ENCODE peak calls at places on chromosomes 1 and 21, in four cellular contexts. One of them, this sample, is unnamed.

GRCh38 chr1:164058192-164058591 is 500.8 kb upstream of the PBX1 start:
- DNase-seq in mucosa of descending colon: no peak
- DNase-seq in effector memory CD4-positive, alpha-beta T cell: no peak
- DNase-seq in A549: no peak
- DNase-seq in this sample: no peak

GRCh38 chr21:38669186-38669585 is 136.5 kb upstream of the ETS2 start:
- DNase-seq in mucosa of descending colon: peak
- DNase-seq in effector memory CD4-positive, alpha-beta T cell: no peak
- DNase-seq in A549: peak
- DNase-seq in this sample: no peak

GRCh38 chr21:42425603-42425985 is 21.9 kb downstream of the UBASH3A start:
- DNase-seq in mucosa of descending colon: no peak
- DNase-seq in effector memory CD4-positive, alpha-beta T cell: no peak
- DNase-seq in A549: no peak
- DNase-seq in this sample: no peak

GRCh38 chr1:1358433-1359201 is at the start of gene MXRA8:
- DNase-seq in mucosa of descending colon: peak
- DNase-seq in effector memory CD4-positive, alpha-beta T cell: no peak
- DNase-seq in A549: no peak
- DNase-seq in this sample: no peak

GRCh38 chr21:16013570-16013969 is 283.8 kb downstream of the USP25 start:
- DNase-seq in mucosa of descending colon: no peak
- DNase-seq in effector memory CD4-positive, alpha-beta T cell: no peak
- DNase-seq in A549: no peak
- DNase-seq in this sample: no peak

GRCh38 chr1:222892137-222892763 is 77.4 kb downstream of the DISP1 start:
- DNase-seq in mucosa of descending colon: no peak
- DNase-seq in effector memory CD4-positive, alpha-beta T cell: no peak
- DNase-seq in A549: no peak
- DNase-seq in this sample: no peak

GRCh38 chr1:214018605-214019268 is 31.0 kb downstream of the PROX1 start:
- DNase-seq in mucosa of descending colon: no peak
- DNase-seq in effector memory CD4-positive, alpha-beta T cell: no peak
- DNase-seq in A549: no peak
- DNase-seq in this sample: no peak

GRCh38 chr21:28018741-28019669 is 973.7 kb downstream of the LTN1 start:
- DNase-seq in mucosa of descending colon: no peak
- DNase-seq in effector memory CD4-positive, alpha-beta T cell: no peak
- DNase-seq in A549: no peak
- DNase-seq in this sample: no peak

GRCh38 chr21:33836408-33836807 is 79.2 kb downstream of the ATP5PO start:
- DNase-seq in mucosa of descending colon: no peak
- DNase-seq in effector memory CD4-positive, alpha-beta T cell: no peak
- DNase-seq in A549: no peak
- DNase-seq in this sample: no peak

GRCh38 chr1:112788561-112788960 is 73.4 kb upstream of the PPM1J start:
- DNase-seq in mucosa of descending colon: no peak
- DNase-seq in effector memory CD4-positive, alpha-beta T cell: no peak
- DNase-seq in A549: no peak
- DNase-seq in this sample: no peak

GRCh38 chr21:25458484-25458883 is 148.8 kb downstream of the MRPL39 start:
- DNase-seq in mucosa of descending colon: no peak
- DNase-seq in effector memory CD4-positive, alpha-beta T cell: no peak
- DNase-seq in A549: no peak
- DNase-seq in this sample: no peak

GRCh38 chr1:177780096-177780700 is 189.7 kb downstream of the SEC16B start:
- DNase-seq in mucosa of descending colon: peak
- DNase-seq in effector memory CD4-positive, alpha-beta T cell: no peak
- DNase-seq in A549: peak
- DNase-seq in this sample: no peak

DNA sequence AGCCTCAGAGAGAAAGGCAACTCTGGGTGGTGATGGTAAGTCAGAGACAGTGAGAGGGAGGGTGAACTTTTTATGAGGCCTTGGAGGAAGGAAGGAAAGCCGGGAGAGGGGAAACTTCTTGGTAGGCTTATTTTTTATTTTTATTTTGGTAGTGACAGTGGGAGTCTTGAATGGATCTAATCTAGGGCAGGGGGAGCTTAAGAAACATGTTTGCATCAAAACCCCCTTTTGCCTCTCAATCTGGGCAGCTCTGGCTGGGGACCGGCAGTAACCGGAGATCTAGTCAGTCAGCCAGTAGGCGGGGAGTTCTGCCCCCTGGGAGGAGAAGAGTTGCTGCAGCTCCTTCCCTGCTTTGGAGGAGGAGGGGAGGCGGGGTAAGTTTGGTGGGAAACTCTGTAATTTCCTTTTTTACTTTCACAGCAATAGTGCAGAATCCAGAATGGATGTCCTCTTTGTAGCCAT is at the start of gene C1orf54:
- DNase-seq in mucosa of descending colon: no peak
- DNase-seq in effector memory CD4-positive, alpha-beta T cell: no peak
- DNase-seq in A549: no peak
- DNase-seq in this sample: no peak
- H3K4me3 ChIP-seq in mucosa of descending colon: no peak
- H3K4me3 ChIP-seq in effector memory CD4-positive, alpha-beta T cell: no peak
- H3K4me3 ChIP-seq in A549: no peak
- H3K4me3 ChIP-seq in this sample: peak

DNA sequence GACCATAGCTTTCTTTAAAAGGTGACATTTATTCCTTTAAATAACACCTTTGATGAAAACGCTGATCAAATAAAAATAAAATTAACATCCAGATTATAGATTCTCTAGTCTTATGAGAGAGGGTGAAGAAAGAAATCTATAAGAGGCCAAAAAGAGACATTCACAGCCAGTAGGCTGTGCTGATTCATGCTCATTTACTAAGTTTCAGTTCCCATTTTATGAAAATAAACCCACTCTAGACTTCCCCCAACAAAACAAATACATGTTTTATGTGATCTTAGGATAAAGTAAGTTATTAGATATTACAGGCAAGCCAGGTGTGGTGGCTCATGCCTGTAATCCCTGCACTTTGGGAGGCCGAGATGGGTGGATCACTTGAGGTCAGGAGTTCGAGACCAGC is 21.1 kb downstream of the ESRRG start:
- DNase-seq in mucosa of descending colon: no peak
- DNase-seq in effector memory CD4-positive, alpha-beta T cell: no peak
- DNase-seq in A549: no peak
- DNase-seq in this sample: no peak
- H3K4me3 ChIP-seq in mucosa of descending colon: no peak
- H3K4me3 ChIP-seq in effector memory CD4-positive, alpha-beta T cell: no peak
- H3K4me3 ChIP-seq in A549: no peak
- H3K4me3 ChIP-seq in this sample: no peak

GRCh38 chr21:22710725-22711124 is 1712.5 kb downstream of the NCAM2 start:
- DNase-seq in mucosa of descending colon: no peak
- DNase-seq in effector memory CD4-positive, alpha-beta T cell: no peak
- DNase-seq in A549: no peak
- DNase-seq in this sample: no peak
- H3K4me3 ChIP-seq in mucosa of descending colon: no peak
- H3K4me3 ChIP-seq in effector memory CD4-positive, alpha-beta T cell: no peak
- H3K4me3 ChIP-seq in A549: no peak
- H3K4me3 ChIP-seq in this sample: no peak

GRCh38 chr21:17435565-17436543 is 77.0 kb upstream of the CXADR start:
- DNase-seq in mucosa of descending colon: no peak
- DNase-seq in effector memory CD4-positive, alpha-beta T cell: no peak
- DNase-seq in A549: no peak
- DNase-seq in this sample: no peak
- H3K4me3 ChIP-seq in mucosa of descending colon: no peak
- H3K4me3 ChIP-seq in effector memory CD4-positive, alpha-beta T cell: no peak
- H3K4me3 ChIP-seq in A549: no peak
- H3K4me3 ChIP-seq in this sample: no peak

DNA sequence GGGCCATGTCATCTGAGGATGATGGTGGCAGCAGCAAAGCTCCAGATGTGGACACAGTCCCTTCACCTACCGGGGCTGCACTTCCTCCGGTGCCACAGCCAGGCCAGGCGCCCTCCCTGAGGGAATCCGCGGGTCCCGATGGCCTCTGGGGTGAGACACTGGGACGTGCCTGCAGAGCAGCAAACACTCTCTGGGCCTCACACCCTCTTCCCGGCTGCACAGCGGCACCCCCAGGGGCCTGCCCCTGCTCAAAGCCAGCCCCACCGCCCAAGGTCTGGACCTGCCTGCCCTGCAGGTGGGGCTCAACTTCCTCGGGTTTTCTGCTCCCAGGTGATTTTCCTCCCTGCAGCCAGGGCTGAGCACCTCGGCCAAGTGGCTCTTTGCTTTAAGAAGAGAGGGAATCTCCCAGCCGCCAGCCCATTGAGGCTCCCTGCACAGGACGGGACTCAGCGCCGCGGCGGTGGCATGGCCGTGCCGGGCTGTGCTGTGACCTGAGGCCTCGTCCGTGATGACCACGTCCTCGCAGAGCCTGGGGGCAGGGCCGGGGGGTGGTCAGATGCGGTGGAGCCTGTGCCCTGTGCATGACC is 21.3 kb upstream of the COL18A1 start:
- DNase-seq in mucosa of descending colon: no peak
- DNase-seq in effector memory CD4-positive, alpha-beta T cell: no peak
- DNase-seq in A549: no peak
- DNase-seq in this sample: no peak
- H3K4me3 ChIP-seq in mucosa of descending colon: no peak
- H3K4me3 ChIP-seq in effector memory CD4-positive, alpha-beta T cell: no peak
- H3K4me3 ChIP-seq in A549: no peak
- H3K4me3 ChIP-seq in this sample: no peak

DNA sequence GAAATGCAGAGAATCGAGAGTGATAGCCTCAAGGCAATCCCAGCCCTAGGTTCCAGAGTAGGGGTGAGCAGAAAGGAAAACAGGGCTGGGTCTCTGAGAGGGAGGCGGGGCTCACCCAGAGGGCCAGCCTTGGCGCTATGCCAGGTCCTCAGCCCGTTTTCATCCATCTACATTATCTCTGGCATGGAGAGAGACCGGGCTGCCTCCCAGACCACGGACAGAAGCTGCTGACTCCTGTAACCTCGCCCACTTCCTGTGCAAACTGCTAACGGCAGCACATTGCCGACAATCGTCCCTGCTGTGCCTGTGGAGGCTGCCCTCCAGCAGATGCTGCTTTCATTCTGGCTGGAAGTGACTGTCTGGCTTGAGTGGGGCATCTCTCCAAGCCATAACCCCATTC is 569.1 kb downstream of the NPHP4 start:
- DNase-seq in mucosa of descending colon: no peak
- DNase-seq in effector memory CD4-positive, alpha-beta T cell: peak
- DNase-seq in A549: no peak
- DNase-seq in this sample: no peak
- H3K4me3 ChIP-seq in mucosa of descending colon: no peak
- H3K4me3 ChIP-seq in effector memory CD4-positive, alpha-beta T cell: no peak
- H3K4me3 ChIP-seq in A549: no peak
- H3K4me3 ChIP-seq in this sample: no peak

GRCh38 chr1:17615959-17616358 is 76.5 kb downstream of the ARHGEF10L start:
- DNase-seq in mucosa of descending colon: no peak
- DNase-seq in effector memory CD4-positive, alpha-beta T cell: no peak
- DNase-seq in A549: no peak
- DNase-seq in this sample: no peak

GRCh38 chr1:17620448-17620847 is 81.0 kb downstream of the ARHGEF10L start:
- DNase-seq in mucosa of descending colon: no peak
- DNase-seq in effector memory CD4-positive, alpha-beta T cell: no peak
- DNase-seq in A549: no peak
- DNase-seq in this sample: no peak

GRCh38 chr1:17616731-17617279 is 77.3 kb downstream of the ARHGEF10L start:
- DNase-seq in mucosa of descending colon: no peak
- DNase-seq in effector memory CD4-positive, alpha-beta T cell: no peak
- DNase-seq in A549: no peak
- DNase-seq in this sample: no peak

GRCh38 chr1:17617787-17618557 is 78.5 kb downstream of the ARHGEF10L start:
- DNase-seq in mucosa of descending colon: no peak
- DNase-seq in effector memory CD4-positive, alpha-beta T cell: no peak
- DNase-seq in A549: no peak
- DNase-seq in this sample: no peak

GRCh38 chr1:17618558-17619247 is 79.2 kb downstream of the ARHGEF10L start:
- DNase-seq in mucosa of descending colon: no peak
- DNase-seq in effector memory CD4-positive, alpha-beta T cell: no peak
- DNase-seq in A549: no peak
- DNase-seq in this sample: no peak
- H3K4me3 ChIP-seq in mucosa of descending colon: no peak
- H3K4me3 ChIP-seq in effector memory CD4-positive, alpha-beta T cell: no peak
- H3K4me3 ChIP-seq in A549: no peak
- H3K4me3 ChIP-seq in this sample: peak

GRCh38 chr1:159900086-159900680 is at the start of gene CFAP45:
- DNase-seq in mucosa of descending colon: peak
- DNase-seq in effector memory CD4-positive, alpha-beta T cell: peak
- DNase-seq in A549: no peak
- DNase-seq in this sample: no peak
- H3K4me3 ChIP-seq in mucosa of descending colon: no peak
- H3K4me3 ChIP-seq in effector memory CD4-positive, alpha-beta T cell: no peak
- H3K4me3 ChIP-seq in A549: no peak
- H3K4me3 ChIP-seq in this sample: peak

This sample was measured in esophagus squamous epithelium.